ENCODE peak calls at places on chromosomes 16 and 17, in five cellular contexts. One of them, this sample, is unnamed.

GRCh38 chr16:85126731-85127662 is 14.7 kb upstream of the CIBAR2 start:
- DNase-seq in neural progenitor cell: peak; percentile 69
- DNase-seq in PC-3: peak; percentile 29
- DNase-seq in keratinocyte: no peak
- DNase-seq in hepatocyte: peak; percentile 73
- DNase-seq in this sample: no peak

GRCh38 chr17:68599873-68600122 is 1.4 kb downstream of the FAM20A start:
- DNase-seq in neural progenitor cell: no peak
- DNase-seq in PC-3: no peak
- DNase-seq in keratinocyte: no peak
- DNase-seq in hepatocyte: no peak
- DNase-seq in this sample: no peak

GRCh38 chr16:3745751-3746355 is 28.5 kb upstream of the TRAP1 start:
- DNase-seq in neural progenitor cell: no peak
- DNase-seq in PC-3: no peak
- DNase-seq in keratinocyte: no peak
- DNase-seq in hepatocyte: no peak
- DNase-seq in this sample: no peak

GRCh38 chr16:31428638-31429247 is 583 bp upstream of the COX6A2 start:
- DNase-seq in neural progenitor cell: no peak
- DNase-seq in PC-3: peak; percentile 11
- DNase-seq in keratinocyte: no peak
- DNase-seq in hepatocyte: no peak
- DNase-seq in this sample: no peak

GRCh38 chr17:6070895-6071511 is 824 bp downstream of the WSCD1 start:
- DNase-seq in neural progenitor cell: peak; percentile 48
- DNase-seq in PC-3: peak; percentile 15
- DNase-seq in keratinocyte: no peak
- DNase-seq in hepatocyte: peak; percentile 32
- DNase-seq in this sample: no peak

GRCh38 chr17:9632741-9633140 is 12.6 kb upstream of the USP43 start:
- DNase-seq in neural progenitor cell: no peak
- DNase-seq in PC-3: no peak
- DNase-seq in keratinocyte: no peak
- DNase-seq in hepatocyte: no peak
- DNase-seq in this sample: no peak

GRCh38 chr16:17261197-17261858 is 209.4 kb downstream of the XYLT1 start:
- DNase-seq in neural progenitor cell: no peak
- DNase-seq in PC-3: no peak
- DNase-seq in keratinocyte: no peak
- DNase-seq in hepatocyte: no peak
- DNase-seq in this sample: peak; percentile 49

GRCh38 chr17:27466748-27467375 is 10.6 kb downstream of the KSR1 start:
- DNase-seq in neural progenitor cell: no peak
- DNase-seq in PC-3: no peak
- DNase-seq in keratinocyte: no peak
- DNase-seq in hepatocyte: no peak
- DNase-seq in this sample: no peak

GRCh38 chr16:57592591-57593003 is 35.8 kb upstream of the ADGRG1 start:
- DNase-seq in neural progenitor cell: no peak
- DNase-seq in PC-3: no peak
- DNase-seq in keratinocyte: no peak
- DNase-seq in hepatocyte: no peak
- DNase-seq in this sample: no peak

GRCh38 chr16:2015117-2015946 is 4.3 kb upstream of the NPW start:
- DNase-seq in neural progenitor cell: no peak
- DNase-seq in PC-3: peak; percentile 92
- DNase-seq in keratinocyte: no peak
- DNase-seq in hepatocyte: peak; percentile 63
- DNase-seq in this sample: no peak

GRCh38 chr16:4091638-4092037 is 24.6 kb downstream of the ADCY9 start:
- DNase-seq in neural progenitor cell: no peak
- DNase-seq in PC-3: no peak
- DNase-seq in keratinocyte: no peak
- DNase-seq in hepatocyte: no peak
- DNase-seq in this sample: no peak

GRCh38 chr17:76384222-76384986 is at the start of gene SPHK1:
- DNase-seq in neural progenitor cell: peak; percentile 90
- DNase-seq in PC-3: peak; percentile 89
- DNase-seq in keratinocyte: no peak
- DNase-seq in hepatocyte: peak; percentile 88
- DNase-seq in this sample: peak; percentile 79

GRCh38 chr17:46742539-46743270 is 75.8 kb downstream of the WNT3 start:
- DNase-seq in neural progenitor cell: no peak
- DNase-seq in PC-3: peak; percentile 93
- DNase-seq in keratinocyte: no peak
- DNase-seq in hepatocyte: peak; percentile 87
- DNase-seq in this sample: peak; percentile 24

GRCh38 chr16:53022374-53022773 is 30.3 kb downstream of the CHD9NB start:
- DNase-seq in neural progenitor cell: peak; percentile 84
- DNase-seq in PC-3: peak; percentile 53
- DNase-seq in keratinocyte: no peak
- DNase-seq in hepatocyte: peak; percentile 74
- DNase-seq in this sample: peak; percentile 25

GRCh38 chr17:6054372-6054771 is 15.8 kb upstream of the WSCD1 start:
- DNase-seq in neural progenitor cell: no peak
- DNase-seq in PC-3: no peak
- DNase-seq in keratinocyte: no peak
- DNase-seq in hepatocyte: no peak
- DNase-seq in this sample: no peak

GRCh38 chr17:50088952-50089825 is 6.0 kb upstream of the PDK2 start:
- DNase-seq in neural progenitor cell: no peak
- DNase-seq in PC-3: no peak
- DNase-seq in keratinocyte: no peak
- DNase-seq in hepatocyte: no peak
- DNase-seq in this sample: no peak

GRCh38 chr17:50090971-50091950 is 3.9 kb upstream of the PDK2 start:
- DNase-seq in neural progenitor cell: no peak
- DNase-seq in PC-3: no peak
- DNase-seq in keratinocyte: no peak
- DNase-seq in hepatocyte: no peak
- DNase-seq in this sample: no peak

GRCh38 chr17:50087912-50088405 is 7.2 kb upstream of the PDK2 start:
- DNase-seq in neural progenitor cell: no peak
- DNase-seq in PC-3: no peak
- DNase-seq in keratinocyte: no peak
- DNase-seq in hepatocyte: no peak
- DNase-seq in this sample: no peak

GRCh38 chr17:50087246-50087911 is 7.8 kb upstream of the PDK2 start:
- DNase-seq in neural progenitor cell: peak; percentile 79
- DNase-seq in PC-3: peak; percentile 88
- DNase-seq in keratinocyte: no peak
- DNase-seq in hepatocyte: peak; percentile 80
- DNase-seq in this sample: peak; percentile 76

GRCh38 chr17:50090071-50090470 is 5.1 kb upstream of the PDK2 start:
- DNase-seq in neural progenitor cell: no peak
- DNase-seq in PC-3: no peak
- DNase-seq in keratinocyte: no peak
- DNase-seq in hepatocyte: no peak
- DNase-seq in this sample: no peak
- H4K20me1 ChIP-seq in neural progenitor cell: no peaks in the 10 kb centered on the region
- H4K20me1 ChIP-seq in PC-3: peaks cover 4% of the 10 kb centered on the region
- H4K20me1 ChIP-seq in keratinocyte: peaks cover 65% of the 10 kb centered on the region
- H4K20me1 ChIP-seq in hepatocyte: no peaks in the 10 kb centered on the region
- H4K20me1 ChIP-seq in this sample: no peaks in the 10 kb centered on the region

GRCh38 chr17:44082206-44082605 is 11.7 kb downstream of the G6PC3 start:
- DNase-seq in neural progenitor cell: no peak
- DNase-seq in PC-3: no peak
- DNase-seq in keratinocyte: no peak
- DNase-seq in hepatocyte: no peak
- DNase-seq in this sample: no peak

GRCh38 chr17:44081681-44082080 is 11.1 kb downstream of the G6PC3 start:
- DNase-seq in neural progenitor cell: no peak
- DNase-seq in PC-3: no peak
- DNase-seq in keratinocyte: no peak
- DNase-seq in hepatocyte: no peak
- DNase-seq in this sample: no peak

GRCh38 chr17:44084921-44085320 is 14.4 kb downstream of the G6PC3 start:
- DNase-seq in neural progenitor cell: peak; percentile 41
- DNase-seq in PC-3: no peak
- DNase-seq in keratinocyte: no peak
- DNase-seq in hepatocyte: no peak
- DNase-seq in this sample: no peak

GRCh38 chr17:44084131-44084538 is 13.6 kb downstream of the G6PC3 start:
- DNase-seq in neural progenitor cell: peak; percentile 64
- DNase-seq in PC-3: peak; percentile 41
- DNase-seq in keratinocyte: no peak
- DNase-seq in hepatocyte: no peak
- DNase-seq in this sample: peak; percentile 19

DNA sequence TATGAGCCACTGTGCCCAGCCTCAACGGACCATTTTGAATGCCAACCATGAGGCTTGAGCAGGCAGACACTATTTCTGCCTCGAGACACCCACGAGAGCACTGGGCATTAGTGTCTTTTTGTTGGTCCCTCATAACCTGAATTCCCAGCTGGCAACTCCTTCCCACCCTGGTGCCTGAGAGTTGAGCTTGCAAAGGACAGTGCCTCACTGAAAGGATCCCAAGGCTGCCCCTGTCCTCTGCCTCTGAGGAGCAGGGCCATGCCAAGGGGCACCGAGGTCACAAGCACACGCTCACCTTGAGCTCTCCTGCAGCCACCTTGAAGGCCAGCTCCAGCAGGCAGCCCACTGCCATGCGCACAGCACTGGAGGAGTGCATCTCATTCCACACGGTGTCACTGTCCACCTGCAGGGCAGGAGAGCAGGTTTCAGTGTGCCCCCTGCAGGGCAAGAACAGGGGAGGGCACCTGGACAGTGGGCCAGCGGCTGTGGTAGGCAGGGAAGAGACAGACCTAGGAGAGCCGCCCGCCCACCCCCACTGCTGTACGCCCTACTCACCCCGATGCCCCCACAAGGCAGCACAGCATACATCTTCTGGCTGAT is 12.8 kb downstream of the G6PC3 start:
- DNase-seq in neural progenitor cell: no peak
- DNase-seq in PC-3: peak; percentile 76
- DNase-seq in keratinocyte: no peak
- DNase-seq in hepatocyte: no peak
- DNase-seq in this sample: peak; percentile 13
- TF ChIP-seq CTCF in neural progenitor cell: no peak
- TF ChIP-seq CTCF in PC-3: peak; percentile 93
- TF ChIP-seq CTCF in keratinocyte: peak; percentile 89
- TF ChIP-seq CTCF in hepatocyte: peak; percentile 33
- TF ChIP-seq CTCF in this sample: no peak

DNA sequence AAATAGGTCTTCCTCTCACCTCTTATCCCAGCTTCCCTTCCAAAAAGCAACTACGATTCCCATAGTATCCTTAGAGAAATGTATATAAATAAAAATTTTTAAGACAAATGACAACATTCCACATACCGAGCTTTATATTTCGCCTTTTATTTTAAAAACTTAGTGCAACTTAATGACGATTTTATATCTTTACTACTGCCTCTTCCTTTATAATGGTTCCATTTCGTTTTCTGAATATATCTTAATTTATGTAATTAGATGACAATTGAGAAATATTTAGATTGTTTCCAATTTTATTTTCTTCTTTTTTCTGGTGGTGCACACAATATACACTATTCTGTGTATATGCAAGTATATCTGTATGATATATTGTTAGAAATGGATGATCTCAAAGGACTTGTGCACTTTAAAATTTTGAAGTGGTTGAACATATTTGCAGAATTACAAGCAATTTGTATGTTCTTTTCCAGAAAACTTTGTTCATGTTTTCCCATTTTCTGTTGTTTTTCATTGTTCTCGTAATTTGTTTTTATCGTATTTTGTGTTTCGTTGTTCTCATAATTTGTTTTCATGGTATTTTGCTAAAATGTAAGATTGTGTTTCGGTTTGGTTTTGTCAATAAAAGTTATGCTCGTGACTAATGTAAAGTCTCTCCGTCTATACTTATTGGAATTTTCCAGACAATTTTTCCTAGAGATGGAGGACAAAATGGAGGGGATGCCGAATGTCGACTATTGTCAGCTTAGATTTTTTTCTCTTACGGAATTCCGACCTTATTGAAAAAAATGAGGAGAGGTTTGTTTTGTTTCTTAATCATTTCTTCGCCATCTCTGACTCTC is 20.4 kb upstream of the HOXB13 start:
- DNase-seq in neural progenitor cell: no peak
- DNase-seq in PC-3: peak; percentile 61
- DNase-seq in keratinocyte: no peak
- DNase-seq in hepatocyte: no peak
- DNase-seq in this sample: no peak
- H4K20me1 ChIP-seq in neural progenitor cell: peaks cover 100% of the 10 kb centered on the region
- H4K20me1 ChIP-seq in PC-3: no peaks in the 10 kb centered on the region
- H4K20me1 ChIP-seq in keratinocyte: no peaks in the 10 kb centered on the region
- H4K20me1 ChIP-seq in hepatocyte: no peaks in the 10 kb centered on the region
- H4K20me1 ChIP-seq in this sample: no peaks in the 10 kb centered on the region

GRCh38 chr16:77043076-77043475 is 147.9 kb upstream of the MON1B start:
- DNase-seq in neural progenitor cell: peak; percentile 41
- DNase-seq in PC-3: peak; percentile 43
- DNase-seq in keratinocyte: no peak
- DNase-seq in hepatocyte: no peak
- DNase-seq in this sample: peak; percentile 69
- TF ChIP-seq CTCF in neural progenitor cell: peak; percentile 62
- TF ChIP-seq CTCF in PC-3: peak; percentile 61
- TF ChIP-seq CTCF in keratinocyte: no peak
- TF ChIP-seq CTCF in hepatocyte: peak; percentile 40
- TF ChIP-seq CTCF in this sample: peak; percentile 87

GRCh38 chr17:64084086-64084939 is 45.6 kb downstream of the ERN1 start:
- DNase-seq in neural progenitor cell: no peak
- DNase-seq in PC-3: peak; percentile 94
- DNase-seq in keratinocyte: no peak
- DNase-seq in hepatocyte: peak; percentile 51
- DNase-seq in this sample: no peak

GRCh38 chr17:64083571-64084085 is 46.3 kb downstream of the ERN1 start:
- DNase-seq in neural progenitor cell: no peak
- DNase-seq in PC-3: no peak
- DNase-seq in keratinocyte: no peak
- DNase-seq in hepatocyte: no peak
- DNase-seq in this sample: peak; percentile 38

GRCh38 chr17:64085650-64086005 is 44.3 kb downstream of the ERN1 start:
- DNase-seq in neural progenitor cell: no peak
- DNase-seq in PC-3: no peak
- DNase-seq in keratinocyte: no peak
- DNase-seq in hepatocyte: no peak
- DNase-seq in this sample: no peak

GRCh38 chr17:64083093-64083492 is 46.9 kb downstream of the ERN1 start:
- DNase-seq in neural progenitor cell: no peak
- DNase-seq in PC-3: no peak
- DNase-seq in keratinocyte: no peak
- DNase-seq in hepatocyte: no peak
- DNase-seq in this sample: no peak

DNA sequence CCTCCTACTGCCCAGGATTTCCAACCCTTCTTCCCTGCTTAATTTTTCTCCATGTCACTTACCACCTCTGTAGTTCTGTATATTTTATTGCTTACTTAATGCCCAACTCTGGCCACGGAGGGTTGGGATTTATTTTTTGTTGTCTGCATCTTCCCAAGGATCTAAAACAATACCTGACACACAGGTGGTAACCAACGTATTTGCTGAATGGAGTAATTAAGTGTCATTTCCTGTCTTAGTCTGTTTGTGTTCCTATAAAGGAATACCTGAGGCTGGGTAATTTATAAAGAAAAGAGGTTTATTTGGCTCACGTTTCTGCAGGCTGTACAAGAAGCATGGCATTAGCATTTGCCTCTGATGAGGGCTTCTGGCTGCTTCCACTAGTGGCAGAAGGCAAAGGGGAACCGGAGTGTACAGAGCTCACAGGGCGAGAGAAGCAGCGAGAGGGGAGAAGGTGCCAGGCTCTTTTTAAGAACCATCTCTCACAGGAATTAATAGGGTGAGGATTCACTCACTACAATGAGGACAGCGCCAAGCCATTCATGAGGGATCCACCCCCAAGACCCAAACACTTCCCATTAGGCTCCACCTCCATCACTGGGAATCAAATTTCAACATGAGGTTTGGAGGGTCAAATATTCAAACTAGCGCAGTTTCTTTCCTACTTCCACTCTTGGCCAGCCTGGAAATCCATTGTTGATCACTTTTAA is 44.8 kb downstream of the ERN1 start:
- DNase-seq in neural progenitor cell: peak; percentile 40
- DNase-seq in PC-3: no peak
- DNase-seq in keratinocyte: no peak
- DNase-seq in hepatocyte: no peak
- DNase-seq in this sample: no peak
- H4K20me1 ChIP-seq in neural progenitor cell: no peaks in the 10 kb centered on the region
- H4K20me1 ChIP-seq in PC-3: no peaks in the 10 kb centered on the region
- H4K20me1 ChIP-seq in keratinocyte: no peaks in the 10 kb centered on the region
- H4K20me1 ChIP-seq in hepatocyte: no peaks in the 10 kb centered on the region
- H4K20me1 ChIP-seq in this sample: no peaks in the 10 kb centered on the region

This sample was measured in OCI-LY7.